ENCODE peak calls at places on chromosomes 1 and 21, in six cellular contexts. One of them, this sample, is unnamed.
A peak's percentile ranks its signal among the peaks of the same experiment; 100 is the strongest.

GRCh38 chr1:201084171-201084766 is 28.0 kb downstream of the CACNA1S start:
- DNase-seq in mucosa of descending colon: no peak
- DNase-seq in endothelial cell of umbilical vein: peak; percentile 12
- DNase-seq in bronchial epithelial cell: no peak
- DNase-seq in mesendoderm: no peak
- DNase-seq in fibroblast of lung: no peak
- DNase-seq in this sample: no peak

GRCh38 chr1:66267211-66267940 is 266.6 kb upstream of the SGIP1 start:
- DNase-seq in mucosa of descending colon: no peak
- DNase-seq in fibroblast of lung: peak; percentile 51
- DNase-seq in mesendoderm: no peak
- DNase-seq in bronchial epithelial cell: no peak
- DNase-seq in endothelial cell of umbilical vein: peak; percentile 88
- DNase-seq in this sample: no peak

GRCh38 chr1:83698644-83699043 is 300.3 kb downstream of the TTLL7 start:
- DNase-seq in mesendoderm: no peak
- DNase-seq in endothelial cell of umbilical vein: no peak
- DNase-seq in bronchial epithelial cell: no peak
- DNase-seq in fibroblast of lung: no peak
- DNase-seq in mucosa of descending colon: no peak
- DNase-seq in this sample: no peak

GRCh38 chr1:10107985-10108663 is 75.4 kb downstream of the UBE4B start:
- DNase-seq in endothelial cell of umbilical vein: peak; percentile 83
- DNase-seq in fibroblast of lung: peak; percentile 98
- DNase-seq in mucosa of descending colon: no peak
- DNase-seq in bronchial epithelial cell: peak; percentile 90
- DNase-seq in mesendoderm: peak; percentile 59
- DNase-seq in this sample: no peak

GRCh38 chr1:3403388-3404179 is 50.9 kb upstream of the ARHGEF16 start:
- DNase-seq in mesendoderm: peak; percentile 58
- DNase-seq in endothelial cell of umbilical vein: no peak
- DNase-seq in bronchial epithelial cell: no peak
- DNase-seq in mucosa of descending colon: no peak
- DNase-seq in fibroblast of lung: no peak
- DNase-seq in this sample: no peak

GRCh38 chr1:226691257-226691656 is 47.8 kb downstream of the ITPKB start:
- DNase-seq in fibroblast of lung: no peak
- DNase-seq in bronchial epithelial cell: no peak
- DNase-seq in mesendoderm: no peak
- DNase-seq in mucosa of descending colon: no peak
- DNase-seq in endothelial cell of umbilical vein: peak; percentile 26
- DNase-seq in this sample: no peak

GRCh38 chr1:111512132-111512874 is 8.9 kb upstream of the ADORA3 start:
- DNase-seq in bronchial epithelial cell: no peak
- DNase-seq in mesendoderm: no peak
- DNase-seq in fibroblast of lung: no peak
- DNase-seq in mucosa of descending colon: no peak
- DNase-seq in endothelial cell of umbilical vein: no peak
- DNase-seq in this sample: no peak

GRCh38 chr21:42974832-42975820 is 764 bp downstream of the PKNOX1 start:
- DNase-seq in mucosa of descending colon: peak; percentile 81
- DNase-seq in fibroblast of lung: peak; percentile 66
- DNase-seq in mesendoderm: peak; percentile 86
- DNase-seq in endothelial cell of umbilical vein: peak; percentile 59
- DNase-seq in bronchial epithelial cell: no peak
- DNase-seq in this sample: peak; percentile 72

GRCh38 chr21:17454315-17455027 is 58.4 kb upstream of the CXADR start:
- DNase-seq in fibroblast of lung: peak; percentile 90
- DNase-seq in mucosa of descending colon: no peak
- DNase-seq in endothelial cell of umbilical vein: peak; percentile 73
- DNase-seq in bronchial epithelial cell: peak; percentile 73
- DNase-seq in mesendoderm: peak; percentile 97
- DNase-seq in this sample: peak; percentile 83

GRCh38 chr1:111690306-111690617 is 48.9 kb downstream of the INKA2 start:
- DNase-seq in mucosa of descending colon: no peak
- DNase-seq in endothelial cell of umbilical vein: peak; percentile 75
- DNase-seq in mesendoderm: no peak
- DNase-seq in fibroblast of lung: peak; percentile 94
- DNase-seq in bronchial epithelial cell: no peak
- DNase-seq in this sample: peak; percentile 75

GRCh38 chr1:207828485-207829158 is 76.8 kb downstream of the CD46 start:
- DNase-seq in endothelial cell of umbilical vein: peak; percentile 96
- DNase-seq in fibroblast of lung: peak; percentile 66
- DNase-seq in bronchial epithelial cell: peak; percentile 77
- DNase-seq in mesendoderm: peak; percentile 94
- DNase-seq in mucosa of descending colon: peak; percentile 81
- DNase-seq in this sample: peak; percentile 57

GRCh38 chr1:4140241-4140640 is 240.2 kb upstream of the C1orf174 start:
- DNase-seq in mucosa of descending colon: no peak
- DNase-seq in mesendoderm: no peak
- DNase-seq in fibroblast of lung: no peak
- DNase-seq in bronchial epithelial cell: no peak
- DNase-seq in endothelial cell of umbilical vein: no peak
- DNase-seq in this sample: no peak

GRCh38 chr1:53409695-53410094 is 49.5 kb upstream of the DMRTB1 start:
- DNase-seq in fibroblast of lung: no peak
- DNase-seq in mesendoderm: no peak
- DNase-seq in endothelial cell of umbilical vein: no peak
- DNase-seq in bronchial epithelial cell: no peak
- DNase-seq in mucosa of descending colon: no peak
- DNase-seq in this sample: no peak

GRCh38 chr1:111334169-111334568 is 43.5 kb downstream of the CHIA start:
- DNase-seq in bronchial epithelial cell: peak; percentile 45
- DNase-seq in endothelial cell of umbilical vein: peak; percentile 16
- DNase-seq in fibroblast of lung: peak; percentile 36
- DNase-seq in mesendoderm: peak; percentile 67
- DNase-seq in mucosa of descending colon: no peak
- DNase-seq in this sample: peak; percentile 34

GRCh38 chr21:44914176-44914874 is 6.4 kb downstream of the ITGB2 start:
- DNase-seq in endothelial cell of umbilical vein: no peak
- DNase-seq in bronchial epithelial cell: no peak
- DNase-seq in mesendoderm: no peak
- DNase-seq in mucosa of descending colon: peak; percentile 81
- DNase-seq in fibroblast of lung: no peak
- DNase-seq in this sample: no peak

DNA sequence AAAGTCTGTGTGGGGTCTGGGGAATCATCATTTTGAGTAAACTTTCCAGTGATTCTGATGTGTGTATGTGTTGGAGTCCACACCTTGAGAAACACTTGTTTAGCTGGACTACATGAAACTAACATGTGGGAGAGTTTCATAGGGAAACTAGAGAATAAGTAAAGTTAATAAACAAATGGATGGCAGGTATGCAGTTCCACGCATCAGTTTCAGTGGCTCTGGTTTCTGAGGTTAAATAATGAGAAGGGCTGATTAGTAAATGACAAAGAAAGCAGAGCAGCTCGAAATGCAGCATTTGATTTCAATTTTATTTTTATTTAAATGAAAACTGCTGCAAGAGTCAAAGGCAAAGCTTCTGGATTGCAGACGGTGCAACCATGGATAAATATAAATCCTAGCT is 310.8 kb downstream of the PLPP3 start:
- DNase-seq in bronchial epithelial cell: no peak
- DNase-seq in mucosa of descending colon: no peak
- DNase-seq in mesendoderm: no peak
- DNase-seq in endothelial cell of umbilical vein: no peak
- DNase-seq in fibroblast of lung: no peak
- DNase-seq in this sample: no peak
- H3K36me3 ChIP-seq in bronchial epithelial cell: no peaks in the 10 kb centered on the region
- H3K36me3 ChIP-seq in mucosa of descending colon: no peaks in the 10 kb centered on the region
- H3K36me3 ChIP-seq in mesendoderm: no peaks in the 10 kb centered on the region
- H3K36me3 ChIP-seq in endothelial cell of umbilical vein: no peaks in the 10 kb centered on the region
- H3K36me3 ChIP-seq in fibroblast of lung: no peaks in the 10 kb centered on the region
- H3K36me3 ChIP-seq in this sample: no peaks in the 10 kb centered on the region

GRCh38 chr1:205109711-205110110 is 12.1 kb downstream of the RBBP5 start:
- DNase-seq in endothelial cell of umbilical vein: no peak
- DNase-seq in mucosa of descending colon: no peak
- DNase-seq in mesendoderm: no peak
- DNase-seq in fibroblast of lung: no peak
- DNase-seq in bronchial epithelial cell: no peak
- DNase-seq in this sample: no peak

GRCh38 chr1:205111354-205111753 is 10.4 kb downstream of the RBBP5 start:
- DNase-seq in mucosa of descending colon: no peak
- DNase-seq in fibroblast of lung: no peak
- DNase-seq in bronchial epithelial cell: no peak
- DNase-seq in endothelial cell of umbilical vein: no peak
- DNase-seq in mesendoderm: no peak
- DNase-seq in this sample: no peak

GRCh38 chr1:205107327-205107726 is 14.5 kb downstream of the RBBP5 start:
- DNase-seq in mucosa of descending colon: no peak
- DNase-seq in fibroblast of lung: no peak
- DNase-seq in bronchial epithelial cell: no peak
- DNase-seq in mesendoderm: no peak
- DNase-seq in endothelial cell of umbilical vein: no peak
- DNase-seq in this sample: no peak

GRCh38 chr1:205109269-205109668 is 12.5 kb downstream of the RBBP5 start:
- DNase-seq in bronchial epithelial cell: no peak
- DNase-seq in mucosa of descending colon: no peak
- DNase-seq in fibroblast of lung: no peak
- DNase-seq in endothelial cell of umbilical vein: no peak
- DNase-seq in mesendoderm: no peak
- DNase-seq in this sample: no peak

GRCh38 chr1:205108464-205108863 is 13.3 kb downstream of the RBBP5 start:
- DNase-seq in fibroblast of lung: no peak
- DNase-seq in mesendoderm: no peak
- DNase-seq in mucosa of descending colon: no peak
- DNase-seq in bronchial epithelial cell: no peak
- DNase-seq in endothelial cell of umbilical vein: no peak
- DNase-seq in this sample: no peak
- H3K36me3 ChIP-seq in fibroblast of lung: peaks cover 7% of the 10 kb centered on the region
- H3K36me3 ChIP-seq in mesendoderm: peaks cover 4% of the 10 kb centered on the region
- H3K36me3 ChIP-seq in mucosa of descending colon: peaks cover 4% of the 10 kb centered on the region
- H3K36me3 ChIP-seq in bronchial epithelial cell: peaks cover 11% of the 10 kb centered on the region
- H3K36me3 ChIP-seq in endothelial cell of umbilical vein: peaks cover 16% of the 10 kb centered on the region
- H3K36me3 ChIP-seq in this sample: peaks cover 70% of the 10 kb centered on the region

GRCh38 chr21:46124083-46124925 is 26.4 kb downstream of the COL6A2 start:
- DNase-seq in fibroblast of lung: no peak
- DNase-seq in endothelial cell of umbilical vein: no peak
- DNase-seq in mucosa of descending colon: peak; percentile 33
- DNase-seq in mesendoderm: no peak
- DNase-seq in bronchial epithelial cell: no peak
- DNase-seq in this sample: peak; percentile 4

GRCh38 chr21:46122758-46123683 is 25.1 kb downstream of the COL6A2 start:
- DNase-seq in fibroblast of lung: no peak
- DNase-seq in mucosa of descending colon: peak; percentile 26
- DNase-seq in endothelial cell of umbilical vein: no peak
- DNase-seq in mesendoderm: no peak
- DNase-seq in bronchial epithelial cell: no peak
- DNase-seq in this sample: peak; percentile 0

GRCh38 chr21:46126321-46127238 is 28.7 kb downstream of the COL6A2 start:
- DNase-seq in mesendoderm: no peak
- DNase-seq in mucosa of descending colon: peak; percentile 44
- DNase-seq in endothelial cell of umbilical vein: no peak
- DNase-seq in bronchial epithelial cell: no peak
- DNase-seq in fibroblast of lung: no peak
- DNase-seq in this sample: peak; percentile 1

GRCh38 chr21:46125846-46126301 is 28.0 kb downstream of the COL6A2 start:
- DNase-seq in mesendoderm: no peak
- DNase-seq in bronchial epithelial cell: no peak
- DNase-seq in mucosa of descending colon: no peak
- DNase-seq in endothelial cell of umbilical vein: no peak
- DNase-seq in fibroblast of lung: no peak
- DNase-seq in this sample: no peak

DNA sequence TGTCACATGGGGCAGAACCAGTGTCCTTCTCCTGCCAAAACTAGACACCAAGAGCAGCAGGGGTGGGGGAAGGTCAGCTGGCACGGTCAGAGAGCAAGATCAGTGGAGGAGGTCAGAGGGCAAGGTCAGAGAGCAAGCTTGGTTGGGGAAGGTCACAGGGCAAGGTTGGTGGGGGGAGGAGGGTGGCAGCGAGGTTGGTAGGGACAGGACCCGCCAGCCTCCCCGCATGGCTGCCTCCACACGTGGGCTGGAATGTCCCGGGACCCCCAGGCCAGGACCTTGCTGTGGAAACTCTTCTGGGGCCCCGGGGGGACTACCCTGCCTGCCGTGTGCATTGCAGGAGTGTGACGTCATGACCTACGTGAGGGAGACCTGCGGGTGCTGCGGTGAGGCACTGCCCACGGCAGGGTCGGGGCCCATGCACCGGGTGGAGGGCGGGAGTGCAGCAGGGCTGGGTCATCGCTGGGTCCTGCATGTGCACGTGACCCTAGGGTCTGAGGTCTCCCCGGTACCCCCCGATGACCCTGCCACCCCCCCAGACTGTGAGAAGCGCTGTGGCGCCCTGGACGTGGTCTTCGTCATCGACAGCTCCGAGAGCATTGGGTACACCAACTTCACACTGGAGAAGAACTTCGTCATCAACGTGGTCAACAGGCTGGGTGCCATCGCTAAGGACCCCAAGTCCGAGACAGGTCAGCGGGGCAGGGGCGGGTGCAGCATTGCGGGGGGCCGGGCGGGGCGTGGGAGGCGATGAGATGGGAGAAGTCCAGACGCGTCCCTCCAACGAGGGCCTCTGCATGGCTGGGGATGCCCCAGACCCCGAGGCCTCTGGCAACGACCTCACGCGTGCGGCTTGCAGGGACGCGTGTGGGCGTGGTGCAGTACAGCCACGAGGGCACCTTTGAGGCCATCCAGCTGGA is 27.3 kb downstream of the COL6A2 start:
- DNase-seq in mesendoderm: no peak
- DNase-seq in fibroblast of lung: no peak
- DNase-seq in endothelial cell of umbilical vein: no peak
- DNase-seq in mucosa of descending colon: peak; percentile 46
- DNase-seq in bronchial epithelial cell: no peak
- DNase-seq in this sample: peak; percentile 10
- H3K36me3 ChIP-seq in mesendoderm: peaks cover 10% of the 10 kb centered on the region
- H3K36me3 ChIP-seq in fibroblast of lung: peaks cover 78% of the 10 kb centered on the region
- H3K36me3 ChIP-seq in endothelial cell of umbilical vein: no peaks in the 10 kb centered on the region
- H3K36me3 ChIP-seq in mucosa of descending colon: no peaks in the 10 kb centered on the region
- H3K36me3 ChIP-seq in bronchial epithelial cell: no peaks in the 10 kb centered on the region
- H3K36me3 ChIP-seq in this sample: peaks cover 97% of the 10 kb centered on the region

GRCh38 chr1:22089787-22090186 is 37.3 kb downstream of the CDC42 start:
- DNase-seq in mucosa of descending colon: no peak
- DNase-seq in mesendoderm: peak; percentile 75
- DNase-seq in fibroblast of lung: no peak
- DNase-seq in endothelial cell of umbilical vein: peak; percentile 52
- DNase-seq in bronchial epithelial cell: no peak
- DNase-seq in this sample: no peak
- H3K36me3 ChIP-seq in mucosa of descending colon: no peaks in the 10 kb centered on the region
- H3K36me3 ChIP-seq in mesendoderm: no peaks in the 10 kb centered on the region
- H3K36me3 ChIP-seq in fibroblast of lung: peaks cover 8% of the 10 kb centered on the region
- H3K36me3 ChIP-seq in endothelial cell of umbilical vein: peaks cover 3% of the 10 kb centered on the region
- H3K36me3 ChIP-seq in bronchial epithelial cell: peaks cover 6% of the 10 kb centered on the region
- H3K36me3 ChIP-seq in this sample: peaks cover 84% of the 10 kb centered on the region

DNA sequence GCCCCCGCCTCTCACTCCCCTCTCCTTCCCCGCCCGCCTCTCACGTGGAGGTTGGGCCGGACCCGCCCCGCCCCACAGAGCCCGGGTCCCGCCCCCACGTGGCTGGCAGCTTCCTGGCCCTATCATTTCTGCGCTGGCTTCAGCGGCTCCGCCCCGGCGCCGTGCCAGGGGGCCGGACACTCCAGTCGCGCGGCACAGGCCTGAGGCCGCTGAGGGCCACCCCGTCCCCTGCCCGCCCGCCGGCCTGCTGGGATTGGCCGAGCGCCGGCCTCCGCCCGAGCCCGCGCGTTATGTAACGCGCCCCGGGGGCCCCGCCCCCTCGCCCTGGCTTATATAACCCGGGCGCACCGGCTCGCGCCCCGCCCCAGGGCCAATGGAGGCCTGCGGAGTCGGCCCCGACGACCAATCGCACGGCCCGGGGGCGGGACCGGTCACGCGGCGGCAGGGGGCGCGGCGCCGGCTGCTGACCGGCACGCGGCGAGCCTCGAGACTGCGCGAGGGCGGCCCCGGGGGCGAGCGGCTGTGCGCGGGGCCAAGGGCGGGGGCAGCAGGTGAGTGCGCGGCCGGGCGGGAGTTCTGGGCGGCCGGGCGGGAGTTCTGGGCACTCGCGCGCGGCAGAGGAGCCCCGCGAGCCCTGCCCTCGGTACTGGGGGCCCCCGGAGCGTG is at the start of gene PER3:
- DNase-seq in mesendoderm: peak; percentile 98
- DNase-seq in endothelial cell of umbilical vein: peak; percentile 98
- DNase-seq in bronchial epithelial cell: peak; percentile 82
- DNase-seq in mucosa of descending colon: peak; percentile 97
- DNase-seq in fibroblast of lung: peak; percentile 95
- DNase-seq in this sample: peak; percentile 96
- H3K36me3 ChIP-seq in mesendoderm: no peaks in the 10 kb centered on the region
- H3K36me3 ChIP-seq in endothelial cell of umbilical vein: no peaks in the 10 kb centered on the region
- H3K36me3 ChIP-seq in bronchial epithelial cell: peaks cover 3% of the 10 kb centered on the region
- H3K36me3 ChIP-seq in mucosa of descending colon: no peaks in the 10 kb centered on the region
- H3K36me3 ChIP-seq in fibroblast of lung: peaks cover 6% of the 10 kb centered on the region
- H3K36me3 ChIP-seq in this sample: peaks cover 10% of the 10 kb centered on the region